ENCODE peak calls at places on chromosomes 4 and X, in eight cellular contexts. B is transverse colon, M is K562, Y is vagina, L is spleen, H is sigmoid colon, V is HL-60, U is H1. K is an unnamed sample.

GRCh38 chr4:109411964-109412363 is 21.7 kb upstream of the SEC24B start:
- DNase-seq in U (no peak), L (no peak), B (no peak), H (no peak), Y (no peak), M (no peak), V (no peak), K (no peak)

GRCh38 chrX:12896935-12897334 is 9.5 kb upstream of the TLR8 start:
- DNase-seq in M (no peak), U (no peak), Y (no peak), B (no peak), H (no peak), L (no peak), V (peak), K (no peak)

GRCh38 chr4:105058177-105058812 is 88.4 kb upstream of the TET2 start:
- DNase-seq in Y (no peak), B (no peak), V (no peak), U (no peak), L (no peak), M (no peak), H (no peak), K (no peak)

GRCh38 chr4:40462326-40462725 is 127.2 kb downstream of the CHRNA9 start:
- DNase-seq in B (no peak), H (no peak), M (no peak), Y (no peak), V (peak), L (no peak), U (no peak), K (no peak)

GRCh38 chr4:148435654-148436406 is 6.4 kb downstream of the NR3C2 start:
- DNase-seq in H (no peak), B (no peak), V (no peak), M (no peak), Y (no peak), L (no peak), U (no peak), K (no peak)

GRCh38 chr4:132934901-132935300 is 214.2 kb upstream of the PCDH10 start:
- DNase-seq in V (no peak), H (no peak), U (no peak), L (no peak), B (no peak), Y (no peak), M (no peak), K (no peak)

GRCh38 chrX:97525981-97526380 is 642.3 kb downstream of the RPA4 start:
- DNase-seq in B (no peak), Y (no peak), U (no peak), M (no peak), V (no peak), L (no peak), H (no peak), K (no peak)

GRCh38 chrX:52271212-52271611 is 86.5 kb downstream of the MAGED4 start:
- DNase-seq in L (no peak), B (no peak), H (no peak), U (peak), V (no peak), M (no peak), Y (no peak), K (no peak)

GRCh38 chr4:71938776-71939175 is 93.0 kb upstream of the NPFFR2 start:
- DNase-seq in L (no peak), M (no peak), U (no peak), V (no peak), B (no peak), Y (no peak), H (no peak), K (no peak)

GRCh38 chr4:77188498-77189187 is 31.6 kb downstream of the CCNG2 start:
- DNase-seq in Y (no peak), V (no peak), L (no peak), H (no peak), B (no peak), M (no peak), U (no peak), K (no peak)

GRCh38 chr4:139559692-139560091 is 3.7 kb upstream of the SETD7 start:
- DNase-seq in V (peak), M (no peak), B (no peak), Y (no peak), L (no peak), U (no peak), H (no peak), K (no peak)

GRCh38 chrX:134886201-134886600 is 104.6 kb upstream of the SMIM10 start:
- DNase-seq in V (peak), U (no peak), M (no peak), B (no peak), L (no peak), Y (no peak), H (no peak), K (no peak)
- TF ChIP-seq POLR2AphosphoS5 in V (no peak), U (no peak), M (no peak), B (no peak), L (no peak), Y (no peak), H (no peak), K (no peak)

GRCh38 chr4:8532245-8532781 is 47.9 kb upstream of the GPR78 start:
- DNase-seq in U (no peak), B (no peak), L (no peak), V (no peak), M (no peak), Y (no peak), H (no peak), K (no peak)

GRCh38 chr4:8533274-8533865 is 46.8 kb upstream of the GPR78 start:
- DNase-seq in M (no peak), Y (no peak), H (no peak), V (no peak), L (no peak), U (no peak), B (no peak), K (no peak)

GRCh38 chr4:8536467-8536866 is 43.7 kb upstream of the GPR78 start:
- DNase-seq in B (no peak), M (no peak), L (peak), H (no peak), Y (no peak), V (no peak), U (no peak), K (no peak)

GRCh38 chr4:8534601-8535000 is 45.6 kb upstream of the GPR78 start:
- DNase-seq in Y (no peak), U (no peak), H (no peak), V (no peak), B (no peak), M (no peak), L (no peak), K (no peak)

GRCh38 chr4:8534129-8534528 is 46.1 kb upstream of the GPR78 start:
- DNase-seq in V (no peak), B (peak), H (no peak), M (no peak), U (peak), Y (no peak), L (no peak), K (no peak)
- TF ChIP-seq POLR2AphosphoS5 in V (no peak), B (no peak), H (no peak), M (no peak), U (peak), Y (no peak), L (no peak), K (no peak)

GRCh38 chrX:112840382-112841113 is at the start of gene AMOT:
- DNase-seq in H (peak), Y (no peak), V (peak), B (peak), M (peak), L (peak), U (peak), K (peak)
- TF ChIP-seq POLR2AphosphoS5 in H (peak), Y (peak), V (no peak), B (peak), M (no peak), L (peak), U (no peak), K (no peak)

GRCh38 chr4:25535701-25536473 is 119.8 kb upstream of the SLC34A2 start:
- DNase-seq in H (no peak), L (no peak), Y (no peak), M (no peak), B (no peak), V (no peak), U (no peak), K (no peak)

GRCh38 chr4:25533237-25533636 is 122.4 kb upstream of the SLC34A2 start:
- DNase-seq in B (no peak), V (no peak), L (no peak), U (no peak), Y (no peak), H (no peak), M (no peak), K (no peak)

GRCh38 chr4:25532579-25532978 is 123.1 kb upstream of the SLC34A2 start:
- DNase-seq in B (no peak), M (no peak), Y (no peak), U (no peak), V (no peak), H (no peak), L (no peak), K (no peak)

GRCh38 chr4:25536577-25537325 is 118.9 kb upstream of the SLC34A2 start:
- DNase-seq in Y (no peak), L (no peak), V (no peak), M (no peak), U (no peak), B (no peak), H (no peak), K (no peak)

GRCh38 chr4:25535278-25535677 is 120.4 kb upstream of the SLC34A2 start:
- DNase-seq in H (no peak), Y (no peak), U (no peak), L (no peak), B (no peak), M (no peak), V (no peak), K (no peak)
- TF ChIP-seq POLR2AphosphoS5 in H (no peak), Y (no peak), U (no peak), L (no peak), B (no peak), M (no peak), V (no peak), K (no peak)

GRCh38 chr4:38190717-38191178 is 230.6 kb downstream of the PTTG2 start:
- DNase-seq in L (no peak), B (no peak), U (no peak), V (no peak), H (no peak), M (no peak), Y (no peak), K (no peak)

GRCh38 chr4:38189445-38189844 is 229.2 kb downstream of the PTTG2 start:
- DNase-seq in B (no peak), U (no peak), Y (no peak), V (no peak), M (no peak), H (no peak), L (no peak), K (no peak)

GRCh38 chr4:38188136-38188535 is 227.9 kb downstream of the PTTG2 start:
- DNase-seq in M (no peak), V (no peak), L (no peak), B (no peak), Y (no peak), U (no peak), H (no peak), K (no peak)

GRCh38 chr4:38185406-38185805 is 225.2 kb downstream of the PTTG2 start:
- DNase-seq in L (no peak), Y (no peak), B (no peak), V (no peak), H (no peak), M (no peak), U (no peak), K (no peak)

GRCh38 chr4:38188631-38189101 is 228.5 kb downstream of the PTTG2 start:
- DNase-seq in H (no peak), B (peak), M (no peak), U (no peak), V (no peak), Y (no peak), L (no peak), K (no peak)
- TF ChIP-seq POLR2AphosphoS5 in H (no peak), B (no peak), M (no peak), U (no peak), V (no peak), Y (peak), L (no peak), K (no peak)